ENCODE peak calls at places on chromosome 13, in six cellular contexts. One of them, this sample, is unnamed.

GRCh38 chr13:30618186-30618937 is 642 bp downstream of the USPL1 start:
- DNase-seq in B cell: peak
- DNase-seq in left ventricle myocardium inferior: no peak
- DNase-seq in fibroblast of lung: no peak
- DNase-seq in omental fat pad: no peak
- DNase-seq in HCEC 1CT: no peak
- DNase-seq in this sample: peak

GRCh38 chr13:20505405-20506366 is 20.0 kb downstream of the CRYL1 start:
- DNase-seq in B cell: no peak
- DNase-seq in HCEC 1CT: no peak
- DNase-seq in omental fat pad: no peak
- DNase-seq in left ventricle myocardium inferior: no peak
- DNase-seq in fibroblast of lung: no peak
- DNase-seq in this sample: no peak

GRCh38 chr13:51996660-51997059 is 14.6 kb downstream of the ATP7B start:
- DNase-seq in HCEC 1CT: no peak
- DNase-seq in fibroblast of lung: no peak
- DNase-seq in B cell: no peak
- DNase-seq in omental fat pad: no peak
- DNase-seq in left ventricle myocardium inferior: no peak
- DNase-seq in this sample: no peak

GRCh38 chr13:72728290-72728605 is 525 bp downstream of the BORA start:
- DNase-seq in B cell: no peak
- DNase-seq in HCEC 1CT: no peak
- DNase-seq in omental fat pad: no peak
- DNase-seq in fibroblast of lung: no peak
- DNase-seq in left ventricle myocardium inferior: no peak
- DNase-seq in this sample: peak

GRCh38 chr13:45142440-45143345 is 22.4 kb downstream of the GTF2F2 start:
- DNase-seq in fibroblast of lung: peak
- DNase-seq in left ventricle myocardium inferior: no peak
- DNase-seq in HCEC 1CT: peak
- DNase-seq in B cell: no peak
- DNase-seq in omental fat pad: no peak
- DNase-seq in this sample: peak

GRCh38 chr13:30065181-30065580 is 214.8 kb upstream of the UBL3 start:
- DNase-seq in fibroblast of lung: no peak
- DNase-seq in HCEC 1CT: no peak
- DNase-seq in omental fat pad: no peak
- DNase-seq in B cell: no peak
- DNase-seq in left ventricle myocardium inferior: no peak
- DNase-seq in this sample: peak

GRCh38 chr13:111852701-111853100 is 214.2 kb upstream of the SOX1 start:
- DNase-seq in B cell: no peak
- DNase-seq in left ventricle myocardium inferior: no peak
- DNase-seq in HCEC 1CT: no peak
- DNase-seq in fibroblast of lung: no peak
- DNase-seq in omental fat pad: no peak
- DNase-seq in this sample: no peak

GRCh38 chr13:95083758-95084157 is 217.5 kb downstream of the ABCC4 start:
- DNase-seq in left ventricle myocardium inferior: no peak
- DNase-seq in B cell: no peak
- DNase-seq in HCEC 1CT: peak
- DNase-seq in fibroblast of lung: peak
- DNase-seq in omental fat pad: no peak
- DNase-seq in this sample: peak

GRCh38 chr13:35470671-35471465 is 5.6 kb downstream of the MAB21L1 start:
- DNase-seq in left ventricle myocardium inferior: peak
- DNase-seq in B cell: peak
- DNase-seq in fibroblast of lung: peak
- DNase-seq in omental fat pad: no peak
- DNase-seq in HCEC 1CT: no peak
- DNase-seq in this sample: no peak

GRCh38 chr13:100300708-100301107 is 211.8 kb downstream of the PCCA start:
- DNase-seq in HCEC 1CT: no peak
- DNase-seq in left ventricle myocardium inferior: no peak
- DNase-seq in fibroblast of lung: no peak
- DNase-seq in omental fat pad: no peak
- DNase-seq in B cell: no peak
- DNase-seq in this sample: no peak

GRCh38 chr13:82501804-82502203 is 1380.5 kb downstream of the SLITRK1 start:
- DNase-seq in left ventricle myocardium inferior: no peak
- DNase-seq in B cell: no peak
- DNase-seq in HCEC 1CT: no peak
- DNase-seq in fibroblast of lung: no peak
- DNase-seq in omental fat pad: no peak
- DNase-seq in this sample: no peak

GRCh38 chr13:113364371-113364932 is 522 bp upstream of the GRTP1 start:
- DNase-seq in B cell: no peak
- DNase-seq in left ventricle myocardium inferior: no peak
- DNase-seq in fibroblast of lung: peak
- DNase-seq in HCEC 1CT: no peak
- DNase-seq in omental fat pad: no peak
- DNase-seq in this sample: no peak

GRCh38 chr13:21012841-21013681 is 48.3 kb downstream of the LATS2 start:
- DNase-seq in omental fat pad: no peak
- DNase-seq in B cell: no peak
- DNase-seq in left ventricle myocardium inferior: no peak
- DNase-seq in fibroblast of lung: no peak
- DNase-seq in HCEC 1CT: no peak
- DNase-seq in this sample: no peak

GRCh38 chr13:106867249-106867648 is 299.3 kb upstream of the ARGLU1 start:
- DNase-seq in omental fat pad: no peak
- DNase-seq in left ventricle myocardium inferior: no peak
- DNase-seq in B cell: no peak
- DNase-seq in HCEC 1CT: no peak
- DNase-seq in fibroblast of lung: peak
- DNase-seq in this sample: no peak

GRCh38 chr13:35499131-35500051 is 22.9 kb upstream of the MAB21L1 start:
- DNase-seq in HCEC 1CT: no peak
- DNase-seq in left ventricle myocardium inferior: no peak
- DNase-seq in B cell: no peak
- DNase-seq in fibroblast of lung: no peak
- DNase-seq in omental fat pad: no peak
- DNase-seq in this sample: no peak

GRCh38 chr13:80339841-80340642 is 884 bp downstream of the SPRY2 start:
- DNase-seq in B cell: peak
- DNase-seq in fibroblast of lung: peak
- DNase-seq in left ventricle myocardium inferior: peak
- DNase-seq in omental fat pad: no peak
- DNase-seq in HCEC 1CT: peak
- DNase-seq in this sample: peak

GRCh38 chr13:71864981-71865857 is 1.8 kb downstream of the DACH1 start:
- DNase-seq in fibroblast of lung: peak
- DNase-seq in omental fat pad: no peak
- DNase-seq in B cell: peak
- DNase-seq in HCEC 1CT: no peak
- DNase-seq in left ventricle myocardium inferior: peak
- DNase-seq in this sample: no peak

GRCh38 chr13:93559718-93560117 is 333.1 kb downstream of the GPC6 start:
- DNase-seq in fibroblast of lung: peak
- DNase-seq in B cell: no peak
- DNase-seq in omental fat pad: no peak
- DNase-seq in left ventricle myocardium inferior: no peak
- DNase-seq in HCEC 1CT: peak
- DNase-seq in this sample: peak

GRCh38 chr13:36533806-36534205 is 101.5 kb downstream of the CCNA1 start:
- DNase-seq in omental fat pad: no peak
- DNase-seq in fibroblast of lung: no peak
- DNase-seq in left ventricle myocardium inferior: no peak
- DNase-seq in B cell: no peak
- DNase-seq in HCEC 1CT: no peak
- DNase-seq in this sample: peak

GRCh38 chr13:33228645-33229445 is 56.7 kb downstream of the STARD13 start:
- DNase-seq in omental fat pad: no peak
- DNase-seq in left ventricle myocardium inferior: no peak
- DNase-seq in HCEC 1CT: peak
- DNase-seq in B cell: peak
- DNase-seq in fibroblast of lung: peak
- DNase-seq in this sample: peak

GRCh38 chr13:67557642-67558241 is 327.6 kb upstream of the PCDH9 start:
- DNase-seq in B cell: no peak
- DNase-seq in HCEC 1CT: peak
- DNase-seq in fibroblast of lung: peak
- DNase-seq in left ventricle myocardium inferior: no peak
- DNase-seq in omental fat pad: no peak
- DNase-seq in this sample: no peak

GRCh38 chr13:109577191-109577700 is 209.1 kb downstream of the IRS2 start:
- DNase-seq in omental fat pad: no peak
- DNase-seq in left ventricle myocardium inferior: no peak
- DNase-seq in HCEC 1CT: no peak
- DNase-seq in B cell: no peak
- DNase-seq in fibroblast of lung: no peak
- DNase-seq in this sample: no peak

GRCh38 chr13:104085611-104086010 is 1019.4 kb upstream of the SLC10A2 start:
- DNase-seq in HCEC 1CT: no peak
- DNase-seq in omental fat pad: no peak
- DNase-seq in B cell: no peak
- DNase-seq in fibroblast of lung: peak
- DNase-seq in left ventricle myocardium inferior: no peak
- DNase-seq in this sample: no peak

GRCh38 chr13:42876810-42877550 is 95.6 kb downstream of the FAM216B start:
- DNase-seq in HCEC 1CT: peak
- DNase-seq in left ventricle myocardium inferior: no peak
- DNase-seq in omental fat pad: no peak
- DNase-seq in B cell: peak
- DNase-seq in fibroblast of lung: peak
- DNase-seq in this sample: peak

GRCh38 chr13:36146513-36147276 is 15.5 kb upstream of the DCLK1 start:
- DNase-seq in fibroblast of lung: no peak
- DNase-seq in B cell: no peak
- DNase-seq in HCEC 1CT: no peak
- DNase-seq in omental fat pad: no peak
- DNase-seq in left ventricle myocardium inferior: no peak
- DNase-seq in this sample: no peak

GRCh38 chr13:87498681-87499080 is 172.5 kb upstream of the SLITRK5 start:
- DNase-seq in omental fat pad: no peak
- DNase-seq in B cell: no peak
- DNase-seq in HCEC 1CT: peak
- DNase-seq in fibroblast of lung: peak
- DNase-seq in left ventricle myocardium inferior: no peak
- DNase-seq in this sample: peak

GRCh38 chr13:73870036-73870741 is 264.0 kb downstream of the KLF12 start:
- DNase-seq in B cell: no peak
- DNase-seq in fibroblast of lung: peak
- DNase-seq in HCEC 1CT: no peak
- DNase-seq in left ventricle myocardium inferior: no peak
- DNase-seq in omental fat pad: no peak
- DNase-seq in this sample: no peak

GRCh38 chr13:21458457-21458815 is 667 bp downstream of the ZDHHC20 start:
- DNase-seq in fibroblast of lung: no peak
- DNase-seq in omental fat pad: no peak
- DNase-seq in B cell: peak
- DNase-seq in HCEC 1CT: no peak
- DNase-seq in left ventricle myocardium inferior: peak
- DNase-seq in this sample: peak

GRCh38 chr13:112154301-112155060 is 87.5 kb downstream of the SOX1 start:
- DNase-seq in omental fat pad: no peak
- DNase-seq in left ventricle myocardium inferior: no peak
- DNase-seq in fibroblast of lung: no peak
- DNase-seq in HCEC 1CT: no peak
- DNase-seq in B cell: no peak
- DNase-seq in this sample: no peak

GRCh38 chr13:37636701-37637100 is 38.1 kb upstream of the POSTN start:
- DNase-seq in omental fat pad: no peak
- DNase-seq in HCEC 1CT: no peak
- DNase-seq in left ventricle myocardium inferior: no peak
- DNase-seq in B cell: no peak
- DNase-seq in fibroblast of lung: no peak
- DNase-seq in this sample: no peak